ENCODE peak calls at places on chromosomes 12 and 14, in four cellular contexts. C is stimulated activated CD4-positive, alpha-beta T cell treated with anti-CD3 and anti-CD28 coated beads, Interleukin-2, amount 100 ng/mL, for 48 hours; O is stimulated activated CD8-positive, alpha-beta memory T cell treated with anti-CD3 and anti-CD28 coated beads, Interleukin-12 subunit alpha, Interleukin-12 subunit beta, amount 100 ng/mL, for 1 hour; G is anterior cingulate cortex. M is an unnamed sample.
A peak's percentile ranks its signal among the peaks of the same experiment; 100 is the strongest.

GRCh38 chr12:121144416-121144914 is 11.8 kb downstream of the P2RX7 start:
- DNase-seq in C (no peak), O (no peak), G (no peak), M (no peak)

GRCh38 chr12:20320552-20320951 is 47.8 kb upstream of the PDE3A start:
- DNase-seq in C (no peak), O (no peak), G (no peak), M (no peak)

GRCh38 chr12:48925218-48925871 is at the start of gene FKBP11:
- DNase-seq in C (peak; percentile 51), O (peak; percentile 64), G (no peak), M (no peak)

GRCh38 chr12:131012279-131013069 is 58.8 kb downstream of the ADGRD1 start:
- DNase-seq in C (no peak), O (no peak), G (no peak), M (no peak)

GRCh38 chr14:43165651-43166050 is 1341.4 kb downstream of the FSCB start:
- DNase-seq in C (no peak), O (no peak), G (no peak), M (no peak)

GRCh38 chr12:117695956-117696355 is 272.8 kb downstream of the KSR2 start:
- DNase-seq in C (no peak), O (no peak), G (no peak), M (no peak)

GRCh38 chr12:113287146-113287898 is 47.6 kb downstream of the SLC8B1 start:
- DNase-seq in C (no peak), O (no peak), G (no peak), M (no peak)

GRCh38 chr12:76259660-76260389 is 88.4 kb downstream of the BBS10 start:
- DNase-seq in C (no peak), O (no peak), G (no peak), M (no peak)

GRCh38 chr12:77814361-77814760 is 16.3 kb upstream of the NAV3 start:
- DNase-seq in C (no peak), O (no peak), G (no peak), M (no peak)

GRCh38 chr12:66154776-66155175 is 15.0 kb downstream of the TMBIM4 start:
- DNase-seq in C (no peak), O (no peak), G (no peak), M (no peak)

GRCh38 chr14:90275455-90275814 is 19.1 kb downstream of the PSMC1 start:
- DNase-seq in C (no peak), O (no peak), G (no peak), M (no peak)

GRCh38 chr12:94282675-94283074 is 134.3 kb downstream of the PLXNC1 start:
- DNase-seq in C (peak; percentile 18), O (no peak), G (no peak), M (no peak)

GRCh38 chr12:109999649-109999971 is 380 bp downstream of the ANKRD13A start:
- DNase-seq in C (no peak), O (no peak), G (no peak), M (no peak)

GRCh38 chr14:77979666-77980351 is 179.9 kb downstream of the ADCK1 start:
- DNase-seq in C (no peak), O (no peak), G (no peak), M (no peak)

GRCh38 chr14:87494010-87494409 is 499.0 kb downstream of the GALC start:
- DNase-seq in C (no peak), O (no peak), G (no peak), M (no peak)

GRCh38 chr14:21092147-21093011 is 6.1 kb downstream of the ZNF219 start:
- DNase-seq in C (peak; percentile 97), O (peak; percentile 87), G (peak; percentile 50), M (peak; percentile 71)

GRCh38 chr14:105929327-105930081 is 403.1 kb downstream of the TMEM121 start:
- DNase-seq in C (no peak), O (no peak), G (no peak), M (no peak)

GRCh38 chr14:71166434-71166833 is 259.2 kb downstream of the PCNX1 start:
- DNase-seq in C (no peak), O (no peak), G (peak; percentile 63), M (no peak)

GRCh38 chr12:42283739-42284138 is 42.2 kb downstream of the ZCRB1 start:
- DNase-seq in C (no peak), O (no peak), G (no peak), M (no peak)

M was measured in T1000.